ENCODE peak calls at places on chromosomes 1 and 21, in five cellular contexts. One of them, this sample, is unnamed.
A peak's percentile ranks its signal among the peaks of the same experiment; 100 is the strongest.

GRCh38 chr1:163744488-163744887 is 422.7 kb downstream of the NUF2 start:
- DNase-seq in esophagus squamous epithelium: no peak
- DNase-seq in AG04450: no peak
- DNase-seq in NB4: no peak
- DNase-seq in retinal pigment epithelial cell: no peak
- DNase-seq in this sample: no peak

GRCh38 chr1:12434174-12434573 is 183.8 kb downstream of the DHRS3 start:
- DNase-seq in NB4: peak; percentile 89
- DNase-seq in AG04450: no peak
- DNase-seq in retinal pigment epithelial cell: peak; percentile 73
- DNase-seq in esophagus squamous epithelium: no peak
- DNase-seq in this sample: peak; percentile 93

GRCh38 chr1:111517464-111518225 is 14.2 kb upstream of the ADORA3 start:
- DNase-seq in esophagus squamous epithelium: no peak
- DNase-seq in retinal pigment epithelial cell: no peak
- DNase-seq in NB4: no peak
- DNase-seq in AG04450: no peak
- DNase-seq in this sample: no peak

GRCh38 chr1:66380452-66381212 is 153.3 kb upstream of the SGIP1 start:
- DNase-seq in AG04450: no peak
- DNase-seq in esophagus squamous epithelium: peak; percentile 38
- DNase-seq in retinal pigment epithelial cell: no peak
- DNase-seq in NB4: peak; percentile 83
- DNase-seq in this sample: no peak

GRCh38 chr1:25447547-25447946 is 16.9 kb downstream of the MACO1 start:
- DNase-seq in AG04450: no peak
- DNase-seq in esophagus squamous epithelium: no peak
- DNase-seq in NB4: no peak
- DNase-seq in retinal pigment epithelial cell: no peak
- DNase-seq in this sample: no peak

GRCh38 chr1:72101840-72102632 is 180.3 kb downstream of the NEGR1 start:
- DNase-seq in AG04450: no peak
- DNase-seq in retinal pigment epithelial cell: no peak
- DNase-seq in esophagus squamous epithelium: no peak
- DNase-seq in NB4: peak; percentile 6
- DNase-seq in this sample: no peak

GRCh38 chr1:59952065-59952464 is 25.5 kb upstream of the CYP2J2 start:
- DNase-seq in retinal pigment epithelial cell: no peak
- DNase-seq in AG04450: no peak
- DNase-seq in NB4: no peak
- DNase-seq in esophagus squamous epithelium: no peak
- DNase-seq in this sample: peak; percentile 41

GRCh38 chr21:36321325-36322082 is 1.5 kb downstream of the MORC3 start:
- DNase-seq in retinal pigment epithelial cell: peak; percentile 1
- DNase-seq in NB4: peak; percentile 71
- DNase-seq in esophagus squamous epithelium: no peak
- DNase-seq in AG04450: no peak
- DNase-seq in this sample: peak; percentile 42

GRCh38 chr1:66140072-66140471 is 347.4 kb downstream of the PDE4B start:
- DNase-seq in AG04450: no peak
- DNase-seq in esophagus squamous epithelium: no peak
- DNase-seq in NB4: no peak
- DNase-seq in retinal pigment epithelial cell: no peak
- DNase-seq in this sample: no peak

GRCh38 chr1:31931241-31932225 is 6.6 kb downstream of the PTP4A2 start:
- DNase-seq in retinal pigment epithelial cell: no peak
- DNase-seq in esophagus squamous epithelium: no peak
- DNase-seq in NB4: peak; percentile 66
- DNase-seq in AG04450: no peak
- DNase-seq in this sample: peak; percentile 60

GRCh38 chr1:181011301-181012202 is 11.1 kb downstream of the STX6 start:
- DNase-seq in retinal pigment epithelial cell: no peak
- DNase-seq in NB4: no peak
- DNase-seq in esophagus squamous epithelium: no peak
- DNase-seq in AG04450: no peak
- DNase-seq in this sample: no peak

GRCh38 chr1:197224160-197224559 is 43.9 kb upstream of the CRB1 start:
- DNase-seq in AG04450: no peak
- DNase-seq in esophagus squamous epithelium: no peak
- DNase-seq in retinal pigment epithelial cell: no peak
- DNase-seq in NB4: no peak
- DNase-seq in this sample: peak; percentile 32
- TF ChIP-seq CTCF in AG04450: peak; percentile 33
- TF ChIP-seq CTCF in esophagus squamous epithelium: no peak
- TF ChIP-seq CTCF in retinal pigment epithelial cell: no peak
- TF ChIP-seq CTCF in NB4: no peak
- TF ChIP-seq CTCF in this sample: peak; percentile 42

DNA sequence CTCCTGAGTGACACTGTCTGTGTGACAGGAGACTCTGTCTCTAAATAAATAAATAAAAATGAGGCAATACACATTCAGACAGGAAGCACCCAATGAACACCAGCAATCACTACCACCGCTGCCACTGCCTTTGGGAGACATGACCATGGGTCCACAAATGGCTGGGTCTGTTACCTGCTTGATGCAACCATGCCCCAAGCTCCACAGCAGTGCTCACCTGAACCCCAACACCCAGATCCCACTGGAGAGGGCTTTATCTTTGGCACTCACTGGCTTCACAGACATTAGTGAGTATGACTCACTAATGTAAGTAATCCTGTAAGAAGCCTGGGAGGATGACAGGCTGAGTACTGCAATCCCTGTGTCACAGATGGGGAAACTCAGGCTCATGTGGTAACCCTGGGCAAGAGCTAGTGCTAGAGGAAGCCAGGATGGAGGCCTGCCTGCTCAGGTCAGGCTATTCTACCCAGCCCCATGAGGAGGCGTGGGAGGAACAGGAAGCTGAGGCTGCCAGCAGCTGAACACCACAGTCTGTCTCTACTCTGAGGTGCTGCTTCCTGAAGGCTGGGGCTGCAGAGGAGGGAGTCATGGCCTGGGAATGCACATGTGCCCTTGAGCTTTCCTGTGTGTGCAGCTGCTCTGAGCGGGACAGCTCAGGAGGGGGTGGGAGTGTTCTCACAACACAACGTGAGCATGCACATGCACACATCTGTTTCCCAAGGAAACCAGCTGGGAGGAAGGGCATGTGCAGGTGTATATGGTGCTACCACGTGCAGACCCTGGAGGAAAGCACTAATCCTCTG is 43.0 kb downstream of the SLC9A1 start:
- DNase-seq in retinal pigment epithelial cell: peak; percentile 97
- DNase-seq in AG04450: peak; percentile 99
- DNase-seq in esophagus squamous epithelium: peak; percentile 59
- DNase-seq in NB4: peak; percentile 99
- DNase-seq in this sample: peak; percentile 99
- H3K4me3 ChIP-seq in retinal pigment epithelial cell: no peak overlapping the region
- H3K4me3 ChIP-seq in AG04450: no peak overlapping the region
- H3K4me3 ChIP-seq in esophagus squamous epithelium: no peak overlapping the region
- H3K4me3 ChIP-seq in NB4: no peak overlapping the region
- H3K4me3 ChIP-seq in this sample: no peak overlapping the region

DNA sequence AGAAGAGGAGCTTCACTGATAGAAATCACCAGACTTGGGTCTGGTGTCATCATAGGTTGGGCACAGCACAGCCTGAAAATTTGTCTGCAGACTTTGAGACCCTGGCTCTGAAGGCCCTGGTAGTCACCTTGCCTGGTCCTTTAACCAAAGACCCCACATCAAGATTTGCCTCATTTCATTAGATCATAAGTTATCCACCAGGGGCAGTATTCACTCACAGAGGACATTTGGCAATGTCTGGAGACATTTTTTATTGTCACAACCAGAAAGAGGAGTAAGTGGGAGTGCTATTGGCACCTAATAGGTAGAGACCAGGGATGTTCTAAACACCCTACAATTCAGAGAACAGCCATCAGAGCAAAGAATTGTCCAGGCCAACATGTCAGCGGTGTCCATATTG is 22.1 kb upstream of the PAX7 start:
- DNase-seq in AG04450: no peak
- DNase-seq in esophagus squamous epithelium: no peak
- DNase-seq in NB4: no peak
- DNase-seq in retinal pigment epithelial cell: no peak
- DNase-seq in this sample: no peak
- TF ChIP-seq CTCF in AG04450: no peak
- TF ChIP-seq CTCF in esophagus squamous epithelium: peak; percentile 16
- TF ChIP-seq CTCF in NB4: peak; percentile 11
- TF ChIP-seq CTCF in retinal pigment epithelial cell: no peak
- TF ChIP-seq CTCF in this sample: no peak

GRCh38 chr1:92277105-92277504 is 21.7 kb downstream of the GLMN start:
- DNase-seq in AG04450: peak; percentile 45
- DNase-seq in esophagus squamous epithelium: no peak
- DNase-seq in NB4: no peak
- DNase-seq in retinal pigment epithelial cell: no peak
- DNase-seq in this sample: peak; percentile 15
- H3K4me3 ChIP-seq in AG04450: no peak overlapping the region
- H3K4me3 ChIP-seq in esophagus squamous epithelium: no peak overlapping the region
- H3K4me3 ChIP-seq in NB4: no peak overlapping the region
- H3K4me3 ChIP-seq in retinal pigment epithelial cell: no peak overlapping the region
- H3K4me3 ChIP-seq in this sample: no peak overlapping the region

GRCh38 chr1:92951141-92951582 is 10.1 kb downstream of the DIPK1A start:
- DNase-seq in NB4: peak; percentile 42
- DNase-seq in esophagus squamous epithelium: no peak
- DNase-seq in retinal pigment epithelial cell: no peak
- DNase-seq in AG04450: no peak
- DNase-seq in this sample: peak; percentile 58
- TF ChIP-seq CTCF in NB4: no peak
- TF ChIP-seq CTCF in esophagus squamous epithelium: no peak
- TF ChIP-seq CTCF in retinal pigment epithelial cell: no peak
- TF ChIP-seq CTCF in AG04450: no peak
- TF ChIP-seq CTCF in this sample: no peak

GRCh38 chr1:205670611-205671430 is 9.5 kb downstream of the SLC45A3 start:
- DNase-seq in NB4: no peak
- DNase-seq in esophagus squamous epithelium: no peak
- DNase-seq in AG04450: no peak
- DNase-seq in retinal pigment epithelial cell: no peak
- DNase-seq in this sample: no peak
- H3K4me3 ChIP-seq in NB4: no peak overlapping the region
- H3K4me3 ChIP-seq in esophagus squamous epithelium: no peak overlapping the region
- H3K4me3 ChIP-seq in AG04450: no peak overlapping the region
- H3K4me3 ChIP-seq in retinal pigment epithelial cell: no peak overlapping the region
- H3K4me3 ChIP-seq in this sample: no peak overlapping the region

This sample was measured in choroid plexus epithelial cell.